ENCODE peak calls at places on chromosomes 1 and 21, in seven cellular contexts. X is activated CD4-positive, alpha-beta T cell treated with anti-CD3 and anti-CD28 coated beads, Interleukin-2, amount 50 U/mL, for 4 hours; G is pancreas; R is GDM1; K is stimulated activated CD4-positive, alpha-beta T cell treated with anti-CD3 and anti-CD28 coated beads, TNF-alpha, amount 100 ng/mL, for 24 hours; H is A172; A is HEK293T. F is an unnamed sample.

GRCh38 chr1:31750858-31751638 is 13.1 kb downstream of the ADGRB2 start:
- DNase-seq in X (no peak), G (no peak), R (no peak), K (no peak), H (no peak), A (no peak), F (no peak)

GRCh38 chr21:27233514-27233913 is 266.6 kb upstream of the ADAMTS5 start:
- DNase-seq in X (no peak), G (no peak), R (no peak), K (no peak), H (no peak), A (no peak), F (no peak)

GRCh38 chr1:167000546-167000945 is 11.5 kb downstream of the MAEL start:
- DNase-seq in X (no peak), G (no peak), R (no peak), K (no peak), H (no peak), A (no peak), F (no peak)

GRCh38 chr1:159845751-159846531 is 16.5 kb downstream of the VSIG8 start:
- DNase-seq in X (no peak), G (no peak), R (no peak), K (no peak), H (no peak), A (no peak), F (peak; percentile 14)

GRCh38 chr1:21574464-21575151 is 65.4 kb downstream of the ALPL start:
- DNase-seq in X (no peak), G (no peak), R (no peak), K (no peak), H (peak; percentile 21), A (no peak), F (no peak)

GRCh38 chr21:35198004-35198403 is 148.9 kb upstream of the RUNX1 start:
- DNase-seq in X (no peak), G (no peak), R (no peak), K (no peak), H (peak; percentile 97), A (no peak), F (no peak)

GRCh38 chr1:240998024-240998423 is 359.0 kb downstream of the RGS7 start:
- DNase-seq in X (no peak), G (no peak), R (no peak), K (no peak), H (peak; percentile 58), A (no peak), F (no peak)

GRCh38 chr1:92503043-92503925 is 16.6 kb upstream of the GFI1 start:
- DNase-seq in X (no peak), G (no peak), R (no peak), K (no peak), H (no peak), A (no peak), F (no peak)

GRCh38 chr1:165075725-165076370 is 280.7 kb downstream of the LMX1A start:
- DNase-seq in X (no peak), G (no peak), R (no peak), K (no peak), H (peak; percentile 45), A (peak; percentile 64), F (no peak)

GRCh38 chr1:55554611-55555010 is 339.4 kb upstream of the USP24 start:
- DNase-seq in X (no peak), G (no peak), R (no peak), K (no peak), H (no peak), A (no peak), F (no peak)

GRCh38 chr1:223831755-223832636 is 13.8 kb downstream of the TP53BP2 start:
- DNase-seq in X (no peak), G (no peak), R (no peak), K (no peak), H (peak; percentile 74), A (no peak), F (peak; percentile 70)

GRCh38 chr1:56958526-56958925 is 7.3 kb downstream of the C8B start:
- DNase-seq in X (no peak), G (no peak), R (no peak), K (no peak), H (no peak), A (no peak), F (no peak)

GRCh38 chr21:42129300-42130266 is 58.5 kb downstream of the UMODL1 start:
- DNase-seq in X (no peak), G (no peak), R (no peak), K (no peak), H (no peak), A (no peak), F (no peak)

GRCh38 chr21:28944296-28944695 is 48.4 kb downstream of the LTN1 start:
- DNase-seq in X (no peak), G (no peak), R (no peak), K (no peak), H (no peak), A (no peak), F (no peak)

GRCh38 chr1:109509176-109510134 is at the start of gene AMIGO1:
- DNase-seq in X (peak; percentile 44), G (peak; percentile 44), R (no peak), K (peak; percentile 44), H (no peak), A (peak; percentile 91), F (peak; percentile 49)

GRCh38 chr21:44052071-44052829 is 40.1 kb downstream of the TRAPPC10 start:
- DNase-seq in X (no peak), G (no peak), R (no peak), K (no peak), H (no peak), A (no peak), F (no peak)

GRCh38 chr1:59046730-59047157 is 250.2 kb upstream of the FGGY start:
- DNase-seq in X (peak; percentile 20), G (no peak), R (peak; percentile 6), K (no peak), H (no peak), A (no peak), F (no peak)

GRCh38 chr1:227234998-227235405 is 83.3 kb downstream of the CDC42BPA start:
- DNase-seq in X (no peak), G (no peak), R (peak; percentile 42), K (no peak), H (peak; percentile 73), A (peak; percentile 77), F (peak; percentile 36)

GRCh38 chr1:243984788-243985187 is 66.3 kb upstream of the ZBTB18 start:
- DNase-seq in X (no peak), G (no peak), R (no peak), K (no peak), H (no peak), A (no peak), F (no peak)

GRCh38 chr1:210787800-210788199 is 346.1 kb downstream of the KCNH1 start:
- DNase-seq in X (no peak), G (no peak), R (no peak), K (no peak), H (no peak), A (no peak), F (no peak)

GRCh38 chr1:161983725-161984124 is 39.9 kb downstream of the OLFML2B start:
- DNase-seq in X (no peak), G (no peak), R (no peak), K (no peak), H (no peak), A (no peak), F (no peak)

GRCh38 chr1:211305044-211305443 is 21.6 kb upstream of the TRAF5 start:
- DNase-seq in X (no peak), G (no peak), R (no peak), K (no peak), H (no peak), A (peak; percentile 28), F (no peak)

GRCh38 chr21:22791986-22792560 is 1793.9 kb downstream of the NCAM2 start:
- DNase-seq in X (no peak), G (no peak), R (no peak), K (peak; percentile 2), H (peak; percentile 38), A (peak; percentile 31), F (peak; percentile 6)

GRCh38 chr1:38559180-38559874 is 300.2 kb downstream of the RRAGC start:
- DNase-seq in X (peak; percentile 52), G (peak; percentile 11), R (no peak), K (peak; percentile 49), H (no peak), A (no peak), F (peak; percentile 87)

F was measured in HL-60.